ENCODE peak calls at places on chromosomes 1 and 21, in five cellular contexts. One of them, this sample, is unnamed. For H3K27me3 and H3K4me1, the result is how much of the 10 kb centered on the place peaks cover.

GRCh38 chr1:102879439-102879993 is 228.8 kb downstream of the COL11A1 start:
- DNase-seq in CD8-positive, alpha-beta T cell: no peak
- DNase-seq in suprapubic skin: no peak
- DNase-seq in colonic mucosa: no peak
- DNase-seq in HCT116: peak
- DNase-seq in this sample: no peak

GRCh38 chr1:230028602-230029223 is 38.3 kb upstream of the GALNT2 start:
- DNase-seq in CD8-positive, alpha-beta T cell: no peak
- DNase-seq in suprapubic skin: no peak
- DNase-seq in colonic mucosa: no peak
- DNase-seq in HCT116: no peak
- DNase-seq in this sample: no peak

GRCh38 chr1:147641695-147642592 is 28.4 kb downstream of the ACP6 start:
- DNase-seq in CD8-positive, alpha-beta T cell: peak
- DNase-seq in suprapubic skin: no peak
- DNase-seq in colonic mucosa: peak
- DNase-seq in HCT116: peak
- DNase-seq in this sample: peak

GRCh38 chr21:46037338-46038325 is 56.1 kb downstream of the COL6A1 start:
- DNase-seq in CD8-positive, alpha-beta T cell: no peak
- DNase-seq in suprapubic skin: no peak
- DNase-seq in colonic mucosa: no peak
- DNase-seq in HCT116: no peak
- DNase-seq in this sample: no peak

GRCh38 chr21:34732388-34732821 is 63.6 kb downstream of the CLIC6 start:
- DNase-seq in CD8-positive, alpha-beta T cell: no peak
- DNase-seq in suprapubic skin: no peak
- DNase-seq in colonic mucosa: no peak
- DNase-seq in HCT116: no peak
- DNase-seq in this sample: no peak

GRCh38 chr1:46747683-46748288 is 28.9 kb upstream of the EFCAB14 start:
- DNase-seq in CD8-positive, alpha-beta T cell: no peak
- DNase-seq in suprapubic skin: no peak
- DNase-seq in colonic mucosa: peak
- DNase-seq in HCT116: peak
- DNase-seq in this sample: peak

GRCh38 chr1:161367684-161368398 is at the start of gene CFAP126:
- DNase-seq in CD8-positive, alpha-beta T cell: no peak
- DNase-seq in suprapubic skin: no peak
- DNase-seq in colonic mucosa: peak
- DNase-seq in HCT116: peak
- DNase-seq in this sample: peak

GRCh38 chr1:101148987-101149386 is 87.8 kb upstream of the S1PR1 start:
- DNase-seq in CD8-positive, alpha-beta T cell: no peak
- DNase-seq in suprapubic skin: no peak
- DNase-seq in colonic mucosa: no peak
- DNase-seq in HCT116: no peak
- DNase-seq in this sample: no peak

GRCh38 chr1:192933744-192934143 is 124.9 kb downstream of the RGS2 start:
- DNase-seq in CD8-positive, alpha-beta T cell: no peak
- DNase-seq in suprapubic skin: no peak
- DNase-seq in colonic mucosa: no peak
- DNase-seq in HCT116: no peak
- DNase-seq in this sample: no peak

GRCh38 chr1:8142955-8143629 is 117.0 kb upstream of the ERRFI1 start:
- DNase-seq in CD8-positive, alpha-beta T cell: no peak
- DNase-seq in suprapubic skin: no peak
- DNase-seq in colonic mucosa: no peak
- DNase-seq in HCT116: no peak
- DNase-seq in this sample: no peak

GRCh38 chr1:59617418-59617817 is 197.3 kb upstream of the HOOK1 start:
- DNase-seq in CD8-positive, alpha-beta T cell: no peak
- DNase-seq in suprapubic skin: no peak
- DNase-seq in colonic mucosa: no peak
- DNase-seq in HCT116: no peak
- DNase-seq in this sample: no peak

GRCh38 chr1:9448132-9449105 is 90.8 kb upstream of the SLC25A33 start:
- DNase-seq in CD8-positive, alpha-beta T cell: no peak
- DNase-seq in suprapubic skin: no peak
- DNase-seq in colonic mucosa: no peak
- DNase-seq in HCT116: no peak
- DNase-seq in this sample: no peak

GRCh38 chr1:220879090-220879508 is at the start of gene HLX:
- DNase-seq in CD8-positive, alpha-beta T cell: no peak
- DNase-seq in suprapubic skin: peak
- DNase-seq in colonic mucosa: peak
- DNase-seq in HCT116: peak
- DNase-seq in this sample: peak

GRCh38 chr1:76939107-76939816 is 72.0 kb downstream of the ST6GALNAC5 start:
- DNase-seq in CD8-positive, alpha-beta T cell: no peak
- DNase-seq in suprapubic skin: no peak
- DNase-seq in colonic mucosa: no peak
- DNase-seq in HCT116: no peak
- DNase-seq in this sample: no peak

GRCh38 chr21:27021801-27022200 is 54.9 kb upstream of the ADAMTS5 start:
- DNase-seq in CD8-positive, alpha-beta T cell: no peak
- DNase-seq in suprapubic skin: no peak
- DNase-seq in colonic mucosa: no peak
- DNase-seq in HCT116: no peak
- DNase-seq in this sample: no peak
- H3K27me3 ChIP-seq in CD8-positive, alpha-beta T cell: under half
- H3K27me3 ChIP-seq in suprapubic skin: under half
- H3K27me3 ChIP-seq in colonic mucosa: under half
- H3K27me3 ChIP-seq in HCT116: under half
- H3K27me3 ChIP-seq in this sample: under half

DNA sequence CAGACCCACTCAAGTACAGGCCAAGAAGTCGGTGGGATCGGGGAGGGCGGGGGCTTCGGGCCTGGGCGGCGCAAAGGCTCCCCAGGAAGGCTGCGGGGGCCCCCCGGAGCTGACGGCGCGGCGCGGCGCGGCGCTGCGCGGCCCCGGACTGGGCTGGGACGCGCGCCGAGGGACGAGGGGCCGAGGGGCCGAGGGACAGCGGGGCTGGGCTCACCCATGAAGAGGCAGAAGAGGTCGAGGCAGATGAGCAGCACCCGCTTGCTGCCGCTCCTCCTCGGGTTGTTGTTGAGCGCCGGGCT is 750 bp downstream of the PLPP3 start:
- DNase-seq in CD8-positive, alpha-beta T cell: no peak
- DNase-seq in suprapubic skin: no peak
- DNase-seq in colonic mucosa: no peak
- DNase-seq in HCT116: no peak
- DNase-seq in this sample: no peak
- H3K4me1 ChIP-seq in CD8-positive, alpha-beta T cell: under half
- H3K4me1 ChIP-seq in suprapubic skin: under half
- H3K4me1 ChIP-seq in colonic mucosa: under half
- H3K4me1 ChIP-seq in HCT116: under half
- H3K4me1 ChIP-seq in this sample: under half

GRCh38 chr1:18607289-18607760 is 23.3 kb upstream of the PAX7 start:
- DNase-seq in CD8-positive, alpha-beta T cell: no peak
- DNase-seq in suprapubic skin: peak
- DNase-seq in colonic mucosa: no peak
- DNase-seq in HCT116: no peak
- DNase-seq in this sample: no peak
- H3K27me3 ChIP-seq in CD8-positive, alpha-beta T cell: under half
- H3K27me3 ChIP-seq in suprapubic skin: under half
- H3K27me3 ChIP-seq in colonic mucosa: under half
- H3K27me3 ChIP-seq in HCT116: under half
- H3K27me3 ChIP-seq in this sample: under half

GRCh38 chr1:200895801-200896570 is 1.3 kb downstream of the INAVA start:
- DNase-seq in CD8-positive, alpha-beta T cell: no peak
- DNase-seq in suprapubic skin: no peak
- DNase-seq in colonic mucosa: no peak
- DNase-seq in HCT116: no peak
- DNase-seq in this sample: no peak
- H3K4me1 ChIP-seq in CD8-positive, alpha-beta T cell: under half
- H3K4me1 ChIP-seq in suprapubic skin: half or more
- H3K4me1 ChIP-seq in colonic mucosa: under half
- H3K4me1 ChIP-seq in HCT116: half or more
- H3K4me1 ChIP-seq in this sample: under half

DNA sequence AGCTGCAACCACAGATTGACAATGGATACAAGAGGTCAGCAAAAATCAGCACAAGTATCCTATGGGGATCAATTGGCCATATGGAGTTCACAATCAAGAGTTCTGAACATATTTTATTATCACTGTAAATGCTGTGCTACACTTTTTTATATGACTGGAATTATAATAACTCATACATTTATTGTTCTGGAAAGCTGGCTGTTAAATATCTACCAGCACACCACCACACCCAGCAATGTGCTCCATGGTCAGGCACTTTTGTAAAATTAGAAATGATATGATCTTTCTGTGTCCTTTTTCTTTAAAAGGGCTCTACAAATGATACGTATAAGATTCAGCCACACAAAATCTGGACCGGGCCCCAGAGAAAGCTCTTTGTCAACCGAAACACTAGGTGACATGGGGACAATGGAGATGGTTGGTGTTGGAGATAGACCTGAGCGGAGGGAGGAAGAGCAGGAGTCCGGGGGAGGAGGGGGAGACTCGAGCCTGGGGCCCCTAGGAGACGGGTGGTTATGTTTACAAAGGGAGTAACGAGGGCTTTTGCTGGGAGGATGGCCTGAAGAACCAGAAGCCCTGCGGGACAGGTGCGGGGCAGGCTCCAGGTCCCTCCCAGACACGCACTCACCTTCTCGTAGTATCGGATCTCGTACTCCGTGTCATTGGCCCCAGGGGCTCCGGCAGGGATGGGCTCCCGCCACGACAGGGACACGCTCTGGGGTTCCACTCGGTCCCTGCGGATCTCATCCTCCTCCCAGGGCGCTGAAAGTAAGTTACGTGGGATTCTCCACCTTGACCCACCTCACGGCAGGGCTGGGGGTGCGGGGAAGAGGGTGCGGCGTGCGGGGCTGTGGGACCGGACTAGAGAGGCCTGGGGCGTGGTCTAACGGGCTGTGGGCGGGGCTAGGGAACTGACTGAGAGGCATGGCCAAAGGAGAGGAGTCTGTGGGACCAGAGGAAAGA is 30.0 kb downstream of the EPHA10 start:
- DNase-seq in CD8-positive, alpha-beta T cell: no peak
- DNase-seq in suprapubic skin: no peak
- DNase-seq in colonic mucosa: peak
- DNase-seq in HCT116: no peak
- DNase-seq in this sample: no peak
- H3K27me3 ChIP-seq in CD8-positive, alpha-beta T cell: under half
- H3K27me3 ChIP-seq in suprapubic skin: under half
- H3K27me3 ChIP-seq in colonic mucosa: under half
- H3K27me3 ChIP-seq in HCT116: under half
- H3K27me3 ChIP-seq in this sample: under half

GRCh38 chr1:3902546-3902945 is 2.5 kb upstream of the C1orf174 start:
- DNase-seq in CD8-positive, alpha-beta T cell: no peak
- DNase-seq in suprapubic skin: peak
- DNase-seq in colonic mucosa: no peak
- DNase-seq in HCT116: no peak
- DNase-seq in this sample: no peak
- H3K4me1 ChIP-seq in CD8-positive, alpha-beta T cell: under half
- H3K4me1 ChIP-seq in suprapubic skin: under half
- H3K4me1 ChIP-seq in colonic mucosa: under half
- H3K4me1 ChIP-seq in HCT116: under half
- H3K4me1 ChIP-seq in this sample: under half

GRCh38 chr1:167392200-167392696 is 126.1 kb downstream of the CD247 start:
- DNase-seq in CD8-positive, alpha-beta T cell: no peak
- DNase-seq in suprapubic skin: no peak
- DNase-seq in colonic mucosa: no peak
- DNase-seq in HCT116: no peak
- DNase-seq in this sample: no peak
- H3K27me3 ChIP-seq in CD8-positive, alpha-beta T cell: under half
- H3K27me3 ChIP-seq in suprapubic skin: under half
- H3K27me3 ChIP-seq in colonic mucosa: under half
- H3K27me3 ChIP-seq in HCT116: under half
- H3K27me3 ChIP-seq in this sample: under half

This sample was measured in Caco-2.